ENCODE peak calls at places on chromosomes 2 and 18, in five cellular contexts. One of them, this sample, is unnamed.

GRCh38 chr2:224221455-224221913 is 180.4 kb downstream of the FAM124B start:
- DNase-seq in amniotic epithelial cell: peak
- DNase-seq in naive thymus-derived CD4-positive, alpha-beta T cell: no peak
- DNase-seq in GM10248: no peak
- DNase-seq in stimulated activated CD4-positive, alpha-beta T cell treated with anti-CD3 and anti-CD28 coated beads, Interleukin-2, amount 100 ng/mL, for 24 hours: no peak
- DNase-seq in this sample: no peak

GRCh38 chr2:112133344-112133743 is 4.8 kb upstream of the FBLN7 start:
- DNase-seq in amniotic epithelial cell: no peak
- DNase-seq in naive thymus-derived CD4-positive, alpha-beta T cell: no peak
- DNase-seq in GM10248: no peak
- DNase-seq in stimulated activated CD4-positive, alpha-beta T cell treated with anti-CD3 and anti-CD28 coated beads, Interleukin-2, amount 100 ng/mL, for 24 hours: no peak
- DNase-seq in this sample: no peak

GRCh38 chr2:29192526-29192925 is 77.3 kb downstream of the CLIP4 start:
- DNase-seq in amniotic epithelial cell: no peak
- DNase-seq in naive thymus-derived CD4-positive, alpha-beta T cell: no peak
- DNase-seq in GM10248: no peak
- DNase-seq in stimulated activated CD4-positive, alpha-beta T cell treated with anti-CD3 and anti-CD28 coated beads, Interleukin-2, amount 100 ng/mL, for 24 hours: no peak
- DNase-seq in this sample: no peak

GRCh38 chr2:224040753-224041152 is 1.7 kb upstream of the SERPINE2 start:
- DNase-seq in amniotic epithelial cell: no peak
- DNase-seq in naive thymus-derived CD4-positive, alpha-beta T cell: no peak
- DNase-seq in GM10248: no peak
- DNase-seq in stimulated activated CD4-positive, alpha-beta T cell treated with anti-CD3 and anti-CD28 coated beads, Interleukin-2, amount 100 ng/mL, for 24 hours: no peak
- DNase-seq in this sample: no peak

GRCh38 chr2:85741811-85742507 is 11.8 kb upstream of the ATOH8 start:
- DNase-seq in amniotic epithelial cell: peak
- DNase-seq in naive thymus-derived CD4-positive, alpha-beta T cell: no peak
- DNase-seq in GM10248: no peak
- DNase-seq in stimulated activated CD4-positive, alpha-beta T cell treated with anti-CD3 and anti-CD28 coated beads, Interleukin-2, amount 100 ng/mL, for 24 hours: no peak
- DNase-seq in this sample: no peak

GRCh38 chr2:55839182-55839819 is 84.3 kb downstream of the EFEMP1 start:
- DNase-seq in amniotic epithelial cell: peak
- DNase-seq in naive thymus-derived CD4-positive, alpha-beta T cell: no peak
- DNase-seq in GM10248: no peak
- DNase-seq in stimulated activated CD4-positive, alpha-beta T cell treated with anti-CD3 and anti-CD28 coated beads, Interleukin-2, amount 100 ng/mL, for 24 hours: no peak
- DNase-seq in this sample: no peak

GRCh38 chr18:1805526-1805925 is 765.8 kb downstream of the METTL4 start:
- DNase-seq in amniotic epithelial cell: no peak
- DNase-seq in naive thymus-derived CD4-positive, alpha-beta T cell: no peak
- DNase-seq in GM10248: no peak
- DNase-seq in stimulated activated CD4-positive, alpha-beta T cell treated with anti-CD3 and anti-CD28 coated beads, Interleukin-2, amount 100 ng/mL, for 24 hours: no peak
- DNase-seq in this sample: no peak

GRCh38 chr2:215920244-215921100 is 92.9 kb downstream of the MREG start:
- DNase-seq in amniotic epithelial cell: peak
- DNase-seq in naive thymus-derived CD4-positive, alpha-beta T cell: peak
- DNase-seq in GM10248: peak
- DNase-seq in stimulated activated CD4-positive, alpha-beta T cell treated with anti-CD3 and anti-CD28 coated beads, Interleukin-2, amount 100 ng/mL, for 24 hours: peak
- DNase-seq in this sample: peak